ENCODE peak calls at places on chromosome 21, in five cellular contexts. C is kidney epithelial cell, P is GM20000, O is HFF-Myc, K is astrocyte. F is an unnamed sample.

GRCh38 chr21:41501919-41502318 is 6.0 kb downstream of the TMPRSS2 start:
- DNase-seq in C (no peak), P (no peak), K (peak), O (no peak), F (no peak)

GRCh38 chr21:31282095-31282709 is 61.9 kb downstream of the TIAM1 start:
- DNase-seq in K (peak), O (peak), P (no peak), C (peak), F (no peak)

GRCh38 chr21:24594082-24594481 is 1013.2 kb downstream of the MRPL39 start:
- DNase-seq in O (no peak), P (no peak), C (no peak), K (no peak), F (no peak)

GRCh38 chr21:42195378-42196031 is 23.4 kb upstream of the ABCG1 start:
- DNase-seq in P (no peak), K (no peak), C (no peak), O (no peak), F (no peak)

GRCh38 chr21:35559128-35559831 is 501.0 kb downstream of the SETD4 start:
- DNase-seq in O (peak), C (no peak), P (no peak), K (peak), F (no peak)

GRCh38 chr21:32978346-32979270 is 47.1 kb upstream of the OLIG2 start:
- DNase-seq in K (no peak), C (no peak), P (no peak), O (no peak), F (no peak)

GRCh38 chr21:21148009-21148408 is 149.8 kb downstream of the NCAM2 start:
- DNase-seq in K (no peak), P (no peak), C (no peak), O (no peak), F (no peak)

GRCh38 chr21:31383770-31384169 is 39.7 kb upstream of the TIAM1 start:
- DNase-seq in P (no peak), O (no peak), K (no peak), C (no peak), F (no peak)

GRCh38 chr21:26388731-26389231 is 184.3 kb downstream of the CYYR1 start:
- DNase-seq in K (peak), P (no peak), O (peak), C (peak), F (no peak)

GRCh38 chr21:46390603-46391545 is 66.9 kb downstream of the PCNT start:
- DNase-seq in O (no peak), C (no peak), P (no peak), K (no peak), F (no peak)

GRCh38 chr21:46117586-46118304 is 19.8 kb downstream of the COL6A2 start:
- DNase-seq in K (no peak), C (no peak), P (no peak), O (no peak), F (no peak)

GRCh38 chr21:26844258-26845065 is 747 bp downstream of the ADAMTS1 start:
- DNase-seq in P (no peak), K (peak), O (no peak), C (no peak), F (no peak)

GRCh38 chr21:27423073-27423472 is 456.2 kb upstream of the ADAMTS5 start:
- DNase-seq in P (no peak), O (peak), C (peak), K (peak), F (no peak)

GRCh38 chr21:20997633-20998455 is at the start of gene NCAM2:
- DNase-seq in P (peak), K (peak), O (peak), C (no peak), F (peak)

GRCh38 chr21:33011462-33011861 is 14.3 kb upstream of the OLIG2 start:
- DNase-seq in K (peak), P (no peak), C (peak), O (peak), F (no peak)

GRCh38 chr21:34576043-34576466 is 38.9 kb downstream of the RCAN1 start:
- DNase-seq in K (peak), C (no peak), O (no peak), P (no peak), F (no peak)

GRCh38 chr21:42527489-42528158 is 14.0 kb downstream of the SLC37A1 start:
- DNase-seq in P (peak), O (no peak), C (no peak), K (no peak), F (peak)

GRCh38 chr21:33908760-33909159 is 6.8 kb downstream of the ATP5PO start:
- DNase-seq in P (no peak), C (no peak), O (no peak), K (no peak), F (no peak)

GRCh38 chr21:41345934-41346685 is 15.7 kb upstream of the MX2 start:
- DNase-seq in P (no peak), K (no peak), O (no peak), C (no peak), F (no peak)

GRCh38 chr21:35677298-35677841 is 383.0 kb downstream of the SETD4 start:
- DNase-seq in K (no peak), O (no peak), P (no peak), C (no peak), F (no peak)

GRCh38 chr21:17370263-17370662 is 142.6 kb upstream of the CXADR start:
- DNase-seq in C (no peak), K (no peak), O (no peak), P (no peak), F (no peak)

GRCh38 chr21:42425603-42425985 is 21.9 kb downstream of the UBASH3A start:
- DNase-seq in O (no peak), C (no peak), K (no peak), P (peak), F (peak)

GRCh38 chr21:20169812-20170576 is 828.2 kb upstream of the NCAM2 start:
- DNase-seq in C (peak), P (no peak), K (no peak), O (no peak), F (no peak)

GRCh38 chr21:46083271-46084040 is 14.5 kb upstream of the COL6A2 start:
- DNase-seq in K (no peak), C (no peak), P (no peak), O (no peak), F (no peak)

GRCh38 chr21:16116067-16116466 is 386.3 kb downstream of the USP25 start:
- DNase-seq in C (no peak), O (no peak), P (no peak), K (no peak), F (no peak)

GRCh38 chr21:42164064-42164789 is 54.7 kb upstream of the ABCG1 start:
- DNase-seq in P (peak), K (no peak), C (no peak), O (no peak), F (peak)

GRCh38 chr21:40315647-40316046 is 448.4 kb downstream of the PCP4 start:
- DNase-seq in C (no peak), O (no peak), P (no peak), K (no peak), F (no peak)

GRCh38 chr21:26490771-26491170 is 82.3 kb downstream of the CYYR1 start:
- DNase-seq in P (no peak), K (peak), O (no peak), C (peak), F (no peak)

GRCh38 chr21:45950740-45951515 is 30.6 kb upstream of the COL6A1 start:
- DNase-seq in K (peak), O (no peak), P (no peak), C (no peak), F (no peak)

GRCh38 chr21:34284613-34285160 is 79.1 kb upstream of the KCNE2 start:
- DNase-seq in P (no peak), C (no peak), K (no peak), O (no peak), F (no peak)

GRCh38 chr21:46564391-46564790 is 40.5 kb downstream of the S100B start:
- DNase-seq in C (no peak), O (no peak), P (no peak), K (no peak), F (no peak)

DNA sequence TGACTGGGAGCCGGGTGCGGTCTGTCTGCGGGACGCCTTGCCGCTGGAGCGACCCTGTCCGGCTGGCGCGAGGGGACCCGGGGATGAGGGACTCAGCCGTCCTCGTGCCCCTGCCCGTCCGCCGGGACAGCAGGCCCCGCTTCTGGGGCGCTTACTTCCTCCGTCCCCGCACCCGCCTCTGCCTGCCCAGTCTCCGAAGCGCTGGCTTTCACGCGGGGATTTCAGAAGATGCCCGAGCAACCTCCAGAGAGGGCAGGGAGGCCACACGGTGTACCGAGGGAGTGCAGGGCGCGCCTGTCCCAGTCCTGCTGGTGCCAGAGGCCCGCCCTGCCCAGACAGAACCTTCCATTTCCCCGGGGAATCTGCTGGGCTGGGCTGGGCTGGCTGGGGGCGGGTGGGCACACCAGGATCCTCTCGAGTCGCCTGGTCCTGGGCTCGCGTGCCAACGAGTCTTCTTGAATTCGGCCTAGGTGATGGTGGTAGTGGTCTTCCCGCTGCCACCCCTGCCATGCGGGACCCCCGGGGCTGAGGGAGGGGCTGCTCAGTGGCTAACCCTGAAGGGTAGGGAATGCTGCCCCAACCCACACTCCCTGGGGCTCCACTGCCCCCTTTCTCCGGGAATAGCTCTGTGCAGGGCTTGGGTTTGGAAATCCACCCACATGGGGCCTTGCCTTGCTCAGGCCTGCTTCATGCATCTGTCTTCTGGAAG is 2.5 kb upstream of the TRPM2 start:
- DNase-seq in K (no peak), O (no peak), C (no peak), P (no peak), F (no peak)
- TF ChIP-seq CTCF in K (no peak), O (no peak), C (no peak), P (no peak), F (no peak)

GRCh38 chr21:43728467-43729390 is 9.8 kb downstream of the PDXK start:
- DNase-seq in K (peak), C (peak), P (peak), O (peak), F (peak)
- TF ChIP-seq CTCF in K (no peak), C (peak), P (no peak), O (peak), F (peak)

GRCh38 chr21:14952916-14953315 is 111.9 kb downstream of the NRIP1 start:
- DNase-seq in K (no peak), C (no peak), P (no peak), O (no peak), F (no peak)
- TF ChIP-seq CTCF in K (peak), C (no peak), P (no peak), O (no peak), F (no peak)

DNA sequence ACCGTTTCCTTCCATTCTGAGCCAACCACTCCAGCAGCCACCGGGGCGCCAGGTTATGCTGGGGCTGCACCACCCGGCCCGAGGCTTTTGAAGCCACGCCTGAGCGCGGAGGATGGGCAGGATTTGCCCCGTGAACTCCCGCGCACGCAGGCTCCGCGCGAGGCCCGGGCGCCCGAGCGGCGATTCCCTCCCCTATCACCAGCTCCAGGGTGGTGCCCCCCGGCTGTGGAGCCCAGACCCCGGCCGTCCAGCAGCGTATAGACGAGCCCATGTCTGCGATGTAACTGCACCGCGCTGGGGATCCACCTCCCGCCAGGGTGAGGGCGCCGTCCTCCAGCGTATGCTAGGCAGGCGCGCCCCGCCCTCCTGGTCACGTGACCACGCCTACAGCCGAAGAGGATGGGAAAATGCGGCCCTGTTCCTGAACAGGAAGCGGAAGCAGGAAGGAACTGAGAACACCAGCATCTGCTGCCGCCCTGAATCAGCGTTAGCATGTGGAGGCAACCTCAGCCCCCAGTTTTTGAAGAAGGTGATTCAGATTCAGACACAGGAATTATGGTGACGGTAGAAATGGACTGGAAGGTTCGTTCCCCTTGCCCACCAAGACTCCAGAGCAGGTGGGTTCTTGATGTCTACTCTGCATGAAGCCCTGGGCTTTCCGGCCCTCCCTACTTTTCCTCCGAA is 46.0 kb downstream of the VPS26C start:
- DNase-seq in P (peak), K (peak), O (peak), C (peak), F (peak)
- TF ChIP-seq CTCF in P (peak), K (peak), O (peak), C (peak), F (peak)

GRCh38 chr21:39086547-39086946 is 96.7 kb downstream of the PSMG1 start:
- DNase-seq in P (no peak), K (no peak), C (no peak), O (no peak), F (no peak)

GRCh38 chr21:39087976-39088370 is 95.3 kb downstream of the PSMG1 start:
- DNase-seq in K (no peak), P (no peak), O (no peak), C (no peak), F (no peak)

GRCh38 chr21:39087238-39087975 is 95.8 kb downstream of the PSMG1 start:
- DNase-seq in C (no peak), O (no peak), K (peak), P (no peak), F (no peak)

GRCh38 chr21:39085843-39086415 is 97.3 kb downstream of the PSMG1 start:
- DNase-seq in C (no peak), O (no peak), P (no peak), K (no peak), F (no peak)

DNA sequence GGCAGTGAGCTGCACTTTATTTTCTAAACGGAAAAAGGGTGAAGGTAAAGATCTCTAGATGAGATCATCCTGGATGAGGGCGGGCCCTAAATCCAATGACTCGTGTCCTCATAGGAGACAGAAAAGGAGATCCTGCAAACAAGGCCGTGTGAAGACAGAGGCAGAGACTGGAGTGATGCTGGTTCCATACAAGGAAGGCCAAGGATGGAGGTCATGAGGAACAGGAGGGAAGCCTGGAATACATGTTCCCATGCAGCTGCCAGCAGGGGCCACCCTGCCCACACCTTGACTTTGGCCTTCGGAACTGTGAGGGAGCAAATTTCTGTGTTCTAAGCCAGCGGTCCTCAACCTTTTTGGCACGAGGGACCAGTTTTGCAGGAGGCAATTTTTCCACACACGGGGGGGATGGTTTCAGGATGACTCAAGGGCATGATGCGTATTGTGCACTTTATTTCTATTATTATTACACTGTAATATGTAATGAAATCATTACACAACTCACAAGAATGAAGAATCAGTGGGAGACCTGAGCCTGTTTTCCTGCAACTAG is 94.3 kb downstream of the PSMG1 start:
- DNase-seq in K (peak), P (no peak), O (no peak), C (no peak), F (no peak)
- TF ChIP-seq CTCF in K (no peak), P (no peak), O (peak), C (no peak), F (no peak)